ENCODE peak calls at places on chromosomes 4 and X, in six cellular contexts. O, V, Q, Z, C and B are unnamed samples.

GRCh38 chrX:151825927-151826471 is 86.7 kb upstream of the MAGEA4 start:
- DNase-seq in O (peak), C (peak), Z (no peak), Q (peak), V (no peak), B (no peak)

GRCh38 chr4:1985287-1985686 is 23.5 kb downstream of the NELFA start:
- DNase-seq in O (no peak), Q (no peak), Z (no peak), C (no peak), V (no peak), B (no peak)

GRCh38 chr4:94613248-94613647 is 144.5 kb upstream of the BMPR1B start:
- DNase-seq in V (no peak), O (no peak), Q (no peak), Z (no peak), C (no peak), B (no peak)

GRCh38 chr4:134885436-134885835 is 683.8 kb upstream of the PABPC4L start:
- DNase-seq in Q (no peak), O (no peak), Z (no peak), C (peak), V (no peak), B (no peak)

GRCh38 chr4:26302390-26302897 is 18.4 kb upstream of the RBPJ start:
- DNase-seq in O (no peak), Z (no peak), V (no peak), C (no peak), Q (no peak), B (no peak)

GRCh38 chr4:6992728-6993655 is 50.2 kb upstream of the TADA2B start:
- DNase-seq in V (peak), C (peak), Q (no peak), O (no peak), Z (peak), B (no peak)

GRCh38 chr4:188658958-188659522 is 519.8 kb downstream of the TRIML1 start:
- DNase-seq in O (no peak), C (no peak), Q (no peak), V (no peak), Z (no peak), B (no peak)

GRCh38 chrX:13694359-13694758 is 5.4 kb downstream of the RAB9A start:
- DNase-seq in V (no peak), Z (no peak), O (no peak), Q (no peak), C (peak), B (no peak)

GRCh38 chr4:98748609-98749008 is 90.2 kb upstream of the TSPAN5 start:
- DNase-seq in Z (no peak), V (no peak), C (no peak), Q (no peak), O (no peak), B (no peak)

GRCh38 chrX:63764946-63765345 is 20.1 kb downstream of the ARHGEF9 start:
- DNase-seq in Z (no peak), C (no peak), O (no peak), V (no peak), Q (no peak), B (no peak)

GRCh38 chr4:1797298-1797860 is 4.3 kb downstream of the FGFR3 start:
- DNase-seq in C (no peak), Z (no peak), O (no peak), Q (no peak), V (no peak), B (no peak)

GRCh38 chr4:10281996-10282395 is 165.4 kb upstream of the WDR1 start:
- DNase-seq in O (no peak), Q (no peak), V (no peak), C (peak), Z (no peak), B (no peak)

GRCh38 chr4:7067147-7067522 is 729 bp downstream of the GRPEL1 start:
- DNase-seq in C (peak), V (peak), Q (no peak), Z (peak), O (no peak), B (no peak)

GRCh38 chr4:185817403-185817818 is 5.4 kb upstream of the SORBS2 start:
- DNase-seq in Q (no peak), Z (peak), O (no peak), C (no peak), V (peak), B (no peak)

GRCh38 chrX:70592091-70592490 is 147.5 kb downstream of the DLG3 start:
- DNase-seq in C (peak), O (peak), V (no peak), Q (peak), Z (no peak), B (no peak)

GRCh38 chrX:150848914-150849365 is 49.5 kb downstream of the CD99L2 start:
- DNase-seq in V (peak), O (no peak), Z (peak), Q (no peak), C (no peak), B (no peak)

GRCh38 chrX:56995271-56995994 is at the start of gene SPIN3:
- DNase-seq in C (peak), O (no peak), Z (peak), Q (no peak), V (peak), B (peak)

GRCh38 chr4:55336138-55337034 is 9.7 kb upstream of the SRD5A3 start:
- DNase-seq in Q (no peak), V (no peak), C (no peak), Z (no peak), O (no peak), B (no peak)

GRCh38 chr4:185201983-185202962 is 1.5 kb downstream of the CFAP97 start:
- DNase-seq in V (no peak), Q (no peak), Z (no peak), O (no peak), C (peak), B (no peak)

GRCh38 chr4:128718793-128719192 is 90.7 kb upstream of the JADE1 start:
- DNase-seq in C (peak), Q (peak), Z (no peak), O (peak), V (no peak), B (no peak)

GRCh38 chr4:12488672-12489071 is 995.5 kb downstream of the RAB28 start:
- DNase-seq in Z (no peak), C (no peak), V (no peak), O (no peak), Q (no peak), B (no peak)

GRCh38 chr4:52588097-52588496 is 71.0 kb downstream of the USP46 start:
- DNase-seq in Q (no peak), V (no peak), Z (peak), O (no peak), C (peak), B (no peak)

GRCh38 chr4:76658231-76659102 is 223.4 kb downstream of the SHROOM3 start:
- DNase-seq in C (peak), Q (peak), O (peak), Z (no peak), V (no peak), B (no peak)

GRCh38 chrX:107672955-107673378 is 44.7 kb downstream of the PRPS1 start:
- DNase-seq in V (peak), C (peak), Z (peak), O (no peak), Q (no peak), B (no peak)

GRCh38 chrX:136457303-136457917 is 30.3 kb upstream of the BRS3 start:
- DNase-seq in O (no peak), C (no peak), Z (no peak), Q (no peak), V (no peak), B (no peak)

GRCh38 chr4:86060341-86060740 is 299.5 kb downstream of the MAPK10 start:
- DNase-seq in V (no peak), C (no peak), O (no peak), Q (no peak), Z (no peak), B (no peak)

GRCh38 chr4:66564901-66565648 is 894.8 kb upstream of the EPHA5 start:
- DNase-seq in V (no peak), O (no peak), C (peak), Q (no peak), Z (no peak), B (no peak)

GRCh38 chr4:78558421-78558820 is 6.9 kb downstream of the ANXA3 start:
- DNase-seq in Q (no peak), C (no peak), Z (no peak), V (no peak), O (no peak), B (no peak)

GRCh38 chr4:163492951-163493504 is 1.5 kb upstream of the TMA16 start:
- DNase-seq in O (no peak), C (peak), Z (no peak), V (no peak), Q (no peak), B (no peak)

GRCh38 chr4:176001171-176002006 is 64.3 kb upstream of the WDR17 start:
- DNase-seq in O (no peak), V (no peak), Q (no peak), C (peak), Z (peak), B (no peak)

GRCh38 chr4:1167244-1167949 is 5.0 kb downstream of the SPON2 start:
- DNase-seq in Z (peak), V (peak), Q (peak), O (peak), C (peak), B (no peak)

GRCh38 chr4:6460876-6461275 is 11.5 kb downstream of the PPP2R2C start:
- DNase-seq in O (no peak), C (no peak), Z (no peak), V (peak), Q (no peak), B (no peak)

GRCh38 chr4:17535906-17536305 is 20.9 kb downstream of the CLRN2 start:
- DNase-seq in C (no peak), O (no peak), V (no peak), Z (peak), Q (no peak), B (no peak)

GRCh38 chrX:124194903-124195302 is 137.6 kb upstream of the TEX13D start:
- DNase-seq in Z (no peak), C (no peak), Q (no peak), V (no peak), O (no peak), B (no peak)

GRCh38 chr4:95544433-95545103 is 4.2 kb downstream of the UNC5C start:
- DNase-seq in V (no peak), O (no peak), Q (no peak), Z (no peak), C (no peak), B (no peak)

GRCh38 chr4:38132843-38133662 is 172.9 kb downstream of the PTTG2 start:
- DNase-seq in C (no peak), V (no peak), O (no peak), Z (peak), Q (no peak), B (no peak)

GRCh38 chrX:134171661-134172587 is 65.1 kb upstream of the CCDC160 start:
- DNase-seq in Q (no peak), Z (peak), V (peak), O (no peak), C (peak), B (no peak)

GRCh38 chr4:78585633-78586032 is 34.1 kb downstream of the ANXA3 start:
- DNase-seq in Z (no peak), V (no peak), C (peak), O (no peak), Q (no peak), B (no peak)

GRCh38 chrX:56802921-56803848 is 74.1 kb downstream of the NBDY start:
- DNase-seq in Q (no peak), C (peak), O (no peak), Z (peak), V (peak), B (no peak)

DNA sequence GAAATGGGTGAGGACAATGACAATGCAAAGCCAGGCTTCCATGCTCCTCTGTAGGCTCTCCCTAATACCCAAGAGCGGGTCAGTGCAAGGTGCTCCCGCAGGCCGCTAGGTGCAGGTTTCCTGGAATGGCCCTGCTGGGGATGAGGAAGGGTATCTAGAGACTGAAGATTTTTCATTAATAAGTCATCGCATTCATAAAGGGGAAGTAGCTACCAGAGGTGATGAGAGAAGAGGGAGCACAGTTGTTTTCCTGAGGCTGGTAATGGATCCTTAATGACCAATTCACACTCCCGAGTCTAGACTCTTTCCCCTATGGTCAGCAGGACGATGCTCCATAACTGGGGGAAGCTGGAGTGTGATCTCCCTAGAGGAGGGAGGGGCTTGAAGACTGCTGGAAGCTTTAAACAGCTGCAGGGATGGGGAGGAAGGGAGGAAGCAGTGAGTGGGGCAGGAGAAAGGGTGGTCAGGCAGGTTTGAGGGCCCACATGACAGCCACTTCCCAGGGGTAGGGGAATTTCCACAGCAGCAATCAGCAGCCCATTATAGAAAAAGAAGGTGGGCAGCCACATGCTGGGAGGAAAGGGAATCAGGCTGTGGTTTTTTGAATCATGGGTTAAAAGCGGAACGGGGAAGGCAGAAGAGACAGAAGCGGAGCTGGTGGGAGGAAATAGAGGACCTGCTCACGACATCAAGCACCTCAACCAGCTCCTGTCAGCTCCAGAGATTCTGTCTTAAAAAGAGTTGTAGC is 10.2 kb upstream of the ATP6AP2 start:
- DNase-seq in C (no peak), V (no peak), Q (no peak), O (no peak), Z (no peak), B (no peak)
- H3K4me3 ChIP-seq in C (no peak), V (no peak), Q (no peak), O (no peak), Z (no peak), B (no peak)

GRCh38 chr4:121711263-121712000 is 14.7 kb upstream of the ANXA5 start:
- DNase-seq in O (peak), V (peak), Q (peak), C (peak), Z (peak), B (peak)
- H3K4me3 ChIP-seq in O (peak), V (peak), Q (peak), C (peak), Z (no peak), B (peak)

DNA sequence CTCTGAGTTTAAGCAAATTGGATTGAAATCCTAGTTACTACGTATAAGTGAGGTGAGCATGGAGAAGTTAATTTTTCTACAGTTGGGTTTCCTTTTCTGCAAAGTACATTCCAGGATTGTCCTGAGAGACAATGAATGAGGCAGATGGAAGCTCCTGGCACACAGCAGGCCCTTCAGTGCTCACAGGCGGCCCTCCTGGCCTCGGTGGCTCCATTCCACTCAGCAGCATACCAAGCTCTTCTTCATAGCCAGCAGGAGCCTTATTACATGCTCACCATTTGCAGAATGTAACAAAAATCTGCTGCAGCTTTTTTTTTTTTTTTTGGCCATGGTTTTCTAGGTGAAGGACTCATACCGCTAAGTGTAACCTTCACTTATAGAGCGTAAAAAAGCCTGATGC is 113.2 kb upstream of the FAM9B start:
- DNase-seq in Z (no peak), C (no peak), Q (no peak), O (no peak), V (no peak), B (no peak)
- H3K4me3 ChIP-seq in Z (no peak), C (no peak), Q (no peak), O (no peak), V (no peak), B (no peak)

GRCh38 chr4:4962928-4963327 is 56.3 kb downstream of the CYTL1 start:
- DNase-seq in Z (no peak), V (no peak), O (no peak), Q (no peak), C (no peak), B (no peak)
- H3K4me3 ChIP-seq in Z (no peak), V (no peak), O (no peak), Q (no peak), C (no peak), B (no peak)

DNA sequence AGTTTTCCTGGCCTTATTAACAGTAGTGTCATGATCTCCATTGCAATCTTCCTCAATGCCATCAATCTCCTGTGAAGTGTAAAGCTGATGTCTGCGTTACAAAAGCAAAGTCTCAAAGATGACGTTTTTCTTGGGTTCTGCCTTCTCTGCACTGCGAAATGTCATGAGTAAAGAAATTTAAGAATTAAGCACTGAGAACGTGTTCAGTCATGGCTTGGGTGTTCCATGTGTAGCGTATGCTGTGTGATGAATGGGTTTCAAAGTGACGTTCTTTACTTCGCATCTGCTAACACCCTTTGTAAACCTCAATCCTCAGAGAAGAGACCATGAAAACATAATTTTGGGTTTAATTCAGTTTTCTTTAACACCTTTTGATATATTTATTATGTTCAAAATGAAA is 1.0 kb downstream of the NAP1L5 start:
- DNase-seq in V (no peak), O (no peak), Q (no peak), C (peak), Z (no peak), B (no peak)
- H3K4me3 ChIP-seq in V (peak), O (peak), Q (peak), C (peak), Z (no peak), B (peak)

DNA sequence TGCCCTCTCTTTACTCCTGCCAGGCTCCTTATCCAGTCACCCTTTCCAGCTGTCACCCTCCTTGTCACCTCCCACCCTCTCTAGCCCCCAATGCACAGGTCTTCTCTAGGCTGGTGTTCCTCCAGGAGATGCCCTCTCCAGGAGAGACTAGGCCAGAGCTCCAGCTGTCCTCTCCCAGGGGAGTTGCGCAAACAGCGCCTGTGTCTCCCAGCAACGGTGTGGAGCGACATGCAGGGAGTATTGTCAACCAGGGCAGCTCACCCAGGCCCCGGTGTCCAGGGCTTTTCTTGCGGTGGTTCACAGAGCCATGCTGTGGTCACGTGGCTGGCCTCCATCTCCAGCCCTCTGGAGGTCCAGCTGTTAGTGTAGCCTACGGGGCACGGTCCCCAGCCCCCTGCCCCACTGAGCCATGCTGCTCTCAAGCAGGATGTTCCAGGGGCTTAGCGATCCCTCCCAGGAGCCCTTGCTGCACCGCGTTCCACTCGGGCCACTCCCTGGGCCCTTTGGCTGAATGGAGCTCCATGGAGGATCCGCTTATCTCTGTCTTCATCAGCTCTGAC is 34.8 kb downstream of the CCNQ start:
- DNase-seq in V (no peak), C (peak), Z (peak), Q (no peak), O (no peak), B (no peak)
- H3K4me3 ChIP-seq in V (no peak), C (no peak), Z (no peak), Q (no peak), O (no peak), B (no peak)

GRCh38 chr4:74364649-74365491 is at the start of gene EREG:
- DNase-seq in Z (peak), V (no peak), C (peak), Q (no peak), O (peak), B (no peak)
- H3K4me3 ChIP-seq in Z (no peak), V (peak), C (peak), Q (peak), O (peak), B (peak)